ENCODE peak calls at places on chromosomes 13 and 19, in four cellular contexts. U, H, X and L are unnamed samples.

GRCh38 chr13:52348983-52349780 is 56.8 kb downstream of the THSD1 start:
- DNase-seq in H (no peak), U (no peak), X (no peak), L (no peak)

GRCh38 chr19:57123882-57124281 is 4.1 kb downstream of the USP29 start:
- DNase-seq in H (no peak), X (no peak), U (no peak), L (no peak)

GRCh38 chr13:39485314-39485700 is 117.7 kb downstream of the LHFPL6 start:
- DNase-seq in U (no peak), X (no peak), H (no peak), L (no peak)

GRCh38 chr19:18342090-18342632 is 1.8 kb downstream of the PGPEP1 start:
- DNase-seq in U (no peak), H (no peak), X (no peak), L (no peak)

GRCh38 chr19:30360378-30361106 is 11.6 kb upstream of the ZNF536 start:
- DNase-seq in X (no peak), U (no peak), H (no peak), L (no peak)

GRCh38 chr13:51717786-51718398 is 86.1 kb downstream of the DHRS12 start:
- DNase-seq in X (no peak), H (no peak), U (no peak), L (no peak)

GRCh38 chr13:111198979-111199378 is 83.9 kb downstream of the ARHGEF7 start:
- DNase-seq in U (no peak), H (no peak), X (no peak), L (no peak)

GRCh38 chr19:28289294-28290063 is 923.5 kb downstream of the UQCRFS1 start:
- DNase-seq in X (no peak), U (no peak), H (no peak), L (no peak)

GRCh38 chr19:38173324-38174041 is 50.5 kb downstream of the DPF1 start:
- DNase-seq in X (no peak), U (no peak), H (peak), L (peak)
- H3K27ac ChIP-seq in X (no peak), U (no peak), H (peak), L (peak)

DNA sequence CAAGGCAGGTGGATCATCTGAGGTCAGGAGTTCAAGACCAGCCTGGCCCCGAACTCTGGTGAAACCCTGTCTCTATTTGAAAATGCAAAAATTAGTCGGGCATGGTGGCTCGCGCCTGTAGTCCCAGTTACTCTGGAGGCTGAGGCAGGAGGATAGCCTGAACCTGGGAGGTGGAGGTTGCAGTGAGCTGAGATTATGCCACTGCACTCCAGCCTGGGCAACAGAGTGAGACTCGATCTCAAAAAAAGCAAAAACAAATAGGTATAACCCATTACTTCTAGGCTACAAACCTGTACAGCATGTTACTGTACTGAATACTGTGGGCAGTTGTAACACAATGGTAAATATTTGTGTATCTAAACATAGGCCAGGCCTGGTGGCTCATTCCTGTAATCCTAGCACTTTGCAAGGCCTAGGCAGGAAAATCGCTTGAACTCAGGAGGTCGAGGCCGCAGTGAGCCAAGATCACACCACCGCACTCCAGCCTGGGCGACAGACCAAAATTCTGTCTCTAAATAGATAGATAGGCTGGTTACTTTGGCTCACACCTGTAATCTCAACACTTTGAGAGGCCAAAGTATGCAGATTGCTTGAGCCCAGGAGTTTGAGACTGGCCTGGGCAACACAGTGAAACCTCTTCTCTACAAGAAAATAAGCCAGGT is 63.5 kb downstream of the MYO9B start:
- DNase-seq in U (no peak), H (no peak), X (no peak), L (peak)
- H3K27ac ChIP-seq in U (no peak), H (peak), X (no peak), L (no peak)

GRCh38 chr13:95276119-95276505 is 25.1 kb downstream of the ABCC4 start:
- DNase-seq in U (no peak), H (no peak), X (no peak), L (no peak)
- H3K27ac ChIP-seq in U (peak), H (no peak), X (no peak), L (no peak)

GRCh38 chr13:99418663-99419140 is 82.6 kb upstream of the TM9SF2 start:
- DNase-seq in X (no peak), U (no peak), H (no peak), L (no peak)

GRCh38 chr13:99421758-99422555 is 79.3 kb upstream of the TM9SF2 start:
- DNase-seq in H (no peak), U (no peak), X (no peak), L (peak)

GRCh38 chr13:99422556-99423220 is 78.6 kb upstream of the TM9SF2 start:
- DNase-seq in U (no peak), X (no peak), H (no peak), L (no peak)

GRCh38 chr13:99419591-99420243 is 81.6 kb upstream of the TM9SF2 start:
- DNase-seq in U (no peak), X (no peak), H (no peak), L (no peak)

DNA sequence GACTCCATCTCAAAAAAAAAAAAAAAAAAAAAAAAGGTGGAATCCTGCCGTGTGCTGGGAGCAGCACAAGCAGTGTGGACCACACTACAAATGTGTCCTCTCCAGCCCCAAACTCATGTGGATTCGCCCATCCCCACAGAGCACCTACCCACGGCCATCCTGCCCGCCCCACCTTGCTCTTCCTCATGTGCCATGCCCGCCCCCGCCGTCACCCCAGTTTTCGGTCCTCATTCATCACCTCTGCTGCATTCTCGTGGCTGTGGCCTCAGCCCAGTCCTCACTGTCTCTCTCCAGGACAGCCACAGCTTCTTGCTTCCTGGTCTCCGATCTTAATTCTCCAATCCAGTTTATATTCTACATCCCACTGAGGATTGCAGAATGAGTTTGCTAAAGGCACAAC is 80.0 kb upstream of the TM9SF2 start:
- DNase-seq in X (no peak), U (no peak), H (no peak), L (no peak)
- H3K27ac ChIP-seq in X (no peak), U (no peak), H (no peak), L (no peak)

DNA sequence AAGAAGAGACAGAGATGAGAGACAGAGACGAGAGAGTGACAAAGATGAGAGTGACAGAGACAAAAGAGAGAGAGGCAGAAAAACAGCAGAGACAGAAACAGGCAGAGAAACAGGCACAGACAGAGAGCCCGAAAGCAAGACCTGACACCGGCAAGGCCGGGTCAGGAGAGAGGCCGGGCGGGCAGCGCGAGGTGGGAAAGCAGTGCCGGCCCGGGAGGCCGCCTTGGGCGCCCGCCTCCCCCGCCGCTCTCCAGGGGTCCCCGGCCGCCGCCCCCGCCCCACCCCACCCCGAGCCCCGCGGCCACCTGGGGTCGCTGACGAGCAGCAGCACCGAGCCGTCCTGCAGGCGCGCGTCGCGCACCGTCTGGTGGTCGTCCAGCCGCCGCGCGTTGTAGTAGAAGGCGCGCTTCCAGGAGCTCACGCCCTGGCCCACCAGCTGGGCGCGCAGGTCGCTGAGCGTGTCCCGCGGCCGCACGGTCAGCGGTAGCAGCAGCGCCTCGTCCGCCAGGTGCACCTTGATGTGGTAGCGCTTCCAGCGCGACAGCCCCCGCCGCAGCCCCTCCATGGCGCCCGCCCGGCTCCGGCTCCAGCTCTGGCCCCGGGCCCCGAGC is at the start of gene TINCR:
- DNase-seq in X (no peak), U (no peak), H (no peak), L (no peak)
- H3K27ac ChIP-seq in X (no peak), U (no peak), H (no peak), L (no peak)

GRCh38 chr13:110109910-110110309 is 197.0 kb downstream of the COL4A1 start:
- DNase-seq in X (no peak), U (peak), H (peak), L (peak)
- H3K27ac ChIP-seq in X (no peak), U (peak), H (no peak), L (peak)

DNA sequence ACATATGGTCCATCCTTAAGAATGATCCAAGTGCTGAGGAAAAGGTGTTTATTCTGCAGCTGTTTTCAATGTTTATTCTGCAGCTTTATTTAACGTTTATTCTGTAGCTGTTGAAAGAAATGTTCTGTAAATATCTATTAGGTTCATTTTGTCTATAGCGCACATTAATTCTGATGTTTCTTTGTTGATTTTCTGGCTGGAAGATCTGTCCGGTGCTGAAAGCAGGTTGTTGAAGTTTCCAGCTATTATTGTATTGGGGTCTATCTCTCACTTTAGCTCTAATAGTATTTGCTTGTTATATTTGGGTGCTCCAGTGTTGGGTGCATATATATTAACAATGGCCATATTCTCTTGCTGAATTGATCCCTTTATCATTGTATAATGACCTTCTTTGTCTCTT is 20.2 kb downstream of the CD70 start:
- DNase-seq in U (no peak), H (no peak), X (no peak), L (no peak)
- H3K27ac ChIP-seq in U (no peak), H (no peak), X (no peak), L (no peak)

GRCh38 chr13:24215732-24216131 is 55.2 kb downstream of the SPATA13 start:
- DNase-seq in U (no peak), X (peak), H (no peak), L (peak)
- H3K27ac ChIP-seq in U (no peak), X (peak), H (no peak), L (no peak)